ENCODE peak calls at places on chromosomes 3 and 15, in seven cellular contexts. One of them, this sample, is unnamed.

GRCh38 chr3:10557250-10557649 is 51.9 kb upstream of the ATP2B2 start:
- DNase-seq in Panc1: no peak
- DNase-seq in cardiac muscle cell: no peak
- DNase-seq in fibroblast of mammary gland: no peak
- DNase-seq in tibial nerve: no peak
- DNase-seq in NB4: no peak
- DNase-seq in body of pancreas: no peak
- DNase-seq in this sample: no peak

GRCh38 chr3:101200461-101200860 is 119.9 kb downstream of the IMPG2 start:
- DNase-seq in fibroblast of mammary gland: peak; percentile 33
- DNase-seq in NB4: no peak
- DNase-seq in cardiac muscle cell: peak; percentile 13
- DNase-seq in Panc1: no peak
- DNase-seq in tibial nerve: no peak
- DNase-seq in body of pancreas: no peak
- DNase-seq in this sample: no peak

GRCh38 chr15:62112616-62113593 is 46.1 kb downstream of the C2CD4A start:
- DNase-seq in cardiac muscle cell: peak; percentile 70
- DNase-seq in fibroblast of mammary gland: peak; percentile 93
- DNase-seq in body of pancreas: peak; percentile 86
- DNase-seq in NB4: no peak
- DNase-seq in tibial nerve: no peak
- DNase-seq in Panc1: no peak
- DNase-seq in this sample: peak; percentile 87

GRCh38 chr15:71916834-71917233 is 106.5 kb downstream of the NR2E3 start:
- DNase-seq in body of pancreas: no peak
- DNase-seq in tibial nerve: no peak
- DNase-seq in fibroblast of mammary gland: no peak
- DNase-seq in cardiac muscle cell: no peak
- DNase-seq in NB4: no peak
- DNase-seq in Panc1: no peak
- DNase-seq in this sample: peak; percentile 4

GRCh38 chr3:38519000-38519399 is 22.9 kb downstream of the EXOG start:
- DNase-seq in fibroblast of mammary gland: peak; percentile 37
- DNase-seq in NB4: no peak
- DNase-seq in body of pancreas: no peak
- DNase-seq in cardiac muscle cell: no peak
- DNase-seq in Panc1: no peak
- DNase-seq in tibial nerve: no peak
- DNase-seq in this sample: no peak

GRCh38 chr3:109257269-109257668 is 59.0 kb downstream of the DPPA2 start:
- DNase-seq in Panc1: no peak
- DNase-seq in cardiac muscle cell: peak; percentile 96
- DNase-seq in body of pancreas: no peak
- DNase-seq in tibial nerve: no peak
- DNase-seq in fibroblast of mammary gland: peak; percentile 47
- DNase-seq in NB4: no peak
- DNase-seq in this sample: peak; percentile 94

GRCh38 chr3:69710153-69710977 is 28.9 kb upstream of the MITF start:
- DNase-seq in Panc1: no peak
- DNase-seq in body of pancreas: no peak
- DNase-seq in cardiac muscle cell: peak; percentile 60
- DNase-seq in tibial nerve: no peak
- DNase-seq in fibroblast of mammary gland: peak; percentile 91
- DNase-seq in NB4: no peak
- DNase-seq in this sample: peak; percentile 66

GRCh38 chr3:193592841-193593665 is at the start of gene OPA1:
- DNase-seq in cardiac muscle cell: peak; percentile 99
- DNase-seq in fibroblast of mammary gland: peak; percentile 99
- DNase-seq in NB4: peak; percentile 97
- DNase-seq in Panc1: peak; percentile 97
- DNase-seq in tibial nerve: peak; percentile 92
- DNase-seq in body of pancreas: peak; percentile 99
- DNase-seq in this sample: peak; percentile 99

GRCh38 chr15:78024141-78024567 is 53.4 kb downstream of the TBC1D2B start:
- DNase-seq in tibial nerve: peak; percentile 55
- DNase-seq in fibroblast of mammary gland: peak; percentile 60
- DNase-seq in NB4: no peak
- DNase-seq in cardiac muscle cell: peak; percentile 61
- DNase-seq in body of pancreas: peak; percentile 49
- DNase-seq in Panc1: no peak
- DNase-seq in this sample: no peak

GRCh38 chr3:127734754-127735473 is 62.2 kb downstream of the ABTB1 start:
- DNase-seq in cardiac muscle cell: peak; percentile 98
- DNase-seq in Panc1: no peak
- DNase-seq in body of pancreas: no peak
- DNase-seq in tibial nerve: peak; percentile 32
- DNase-seq in fibroblast of mammary gland: peak; percentile 92
- DNase-seq in NB4: peak; percentile 85
- DNase-seq in this sample: peak; percentile 99

GRCh38 chr3:36219398-36219797 is 160.9 kb upstream of the STAC start:
- DNase-seq in cardiac muscle cell: no peak
- DNase-seq in Panc1: no peak
- DNase-seq in NB4: no peak
- DNase-seq in tibial nerve: no peak
- DNase-seq in fibroblast of mammary gland: peak; percentile 46
- DNase-seq in body of pancreas: no peak
- DNase-seq in this sample: peak; percentile 50

GRCh38 chr15:39801641-39802309 is 19.1 kb upstream of the FSIP1 start:
- DNase-seq in Panc1: no peak
- DNase-seq in fibroblast of mammary gland: no peak
- DNase-seq in NB4: peak; percentile 20
- DNase-seq in tibial nerve: no peak
- DNase-seq in cardiac muscle cell: peak; percentile 28
- DNase-seq in body of pancreas: peak; percentile 50
- DNase-seq in this sample: peak; percentile 42

GRCh38 chr3:31880020-31880419 is 101.0 kb downstream of the OSBPL10 start:
- DNase-seq in Panc1: no peak
- DNase-seq in NB4: peak; percentile 64
- DNase-seq in cardiac muscle cell: peak; percentile 63
- DNase-seq in fibroblast of mammary gland: peak; percentile 24
- DNase-seq in body of pancreas: no peak
- DNase-seq in tibial nerve: peak; percentile 22
- DNase-seq in this sample: peak; percentile 46

GRCh38 chr15:82933576-82933975 is 18.9 kb downstream of the HOMER2 start:
- DNase-seq in Panc1: no peak
- DNase-seq in cardiac muscle cell: no peak
- DNase-seq in fibroblast of mammary gland: no peak
- DNase-seq in tibial nerve: no peak
- DNase-seq in NB4: no peak
- DNase-seq in body of pancreas: no peak
- DNase-seq in this sample: no peak

GRCh38 chr15:66751579-66751978 is 49.5 kb downstream of the SMAD6 start:
- DNase-seq in cardiac muscle cell: no peak
- DNase-seq in fibroblast of mammary gland: no peak
- DNase-seq in NB4: peak; percentile 21
- DNase-seq in body of pancreas: peak; percentile 57
- DNase-seq in Panc1: no peak
- DNase-seq in tibial nerve: no peak
- DNase-seq in this sample: no peak

GRCh38 chr3:72347819-72348319 is 500.4 kb downstream of the SHQ1 start:
- DNase-seq in body of pancreas: peak; percentile 66
- DNase-seq in cardiac muscle cell: no peak
- DNase-seq in tibial nerve: peak; percentile 82
- DNase-seq in fibroblast of mammary gland: no peak
- DNase-seq in NB4: peak; percentile 89
- DNase-seq in Panc1: no peak
- DNase-seq in this sample: peak; percentile 56

GRCh38 chr15:41031232-41032078 is 78.2 kb downstream of the CHAC1 start:
- DNase-seq in fibroblast of mammary gland: no peak
- DNase-seq in tibial nerve: no peak
- DNase-seq in cardiac muscle cell: no peak
- DNase-seq in body of pancreas: no peak
- DNase-seq in Panc1: no peak
- DNase-seq in NB4: no peak
- DNase-seq in this sample: no peak

DNA sequence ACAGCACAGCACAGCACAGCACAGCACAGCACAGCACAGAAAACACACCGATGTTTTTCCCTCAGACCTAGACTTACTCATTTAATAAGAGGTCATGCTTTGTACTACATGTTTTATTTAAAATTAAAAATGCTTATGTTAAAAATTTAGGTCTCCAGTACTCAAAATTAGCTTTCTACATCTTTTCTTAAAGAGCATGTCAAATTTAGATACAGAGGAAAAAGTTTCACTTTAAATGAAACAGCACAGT is 78.7 kb downstream of the CHAC1 start:
- DNase-seq in cardiac muscle cell: no peak
- DNase-seq in fibroblast of mammary gland: no peak
- DNase-seq in body of pancreas: no peak
- DNase-seq in NB4: no peak
- DNase-seq in Panc1: no peak
- DNase-seq in tibial nerve: no peak
- DNase-seq in this sample: no peak
- TF ChIP-seq CTCF in cardiac muscle cell: no peak
- TF ChIP-seq CTCF in fibroblast of mammary gland: no peak
- TF ChIP-seq CTCF in body of pancreas: no peak
- TF ChIP-seq CTCF in NB4: no peak
- TF ChIP-seq CTCF in Panc1: no peak
- TF ChIP-seq CTCF in tibial nerve: no peak
- TF ChIP-seq CTCF in this sample: no peak

GRCh38 chr15:59311245-59311644 is 61.4 kb downstream of the MYO1E start:
- DNase-seq in Panc1: no peak
- DNase-seq in NB4: no peak
- DNase-seq in body of pancreas: no peak
- DNase-seq in cardiac muscle cell: no peak
- DNase-seq in tibial nerve: no peak
- DNase-seq in fibroblast of mammary gland: no peak
- DNase-seq in this sample: no peak

GRCh38 chr15:59317211-59317610 is 55.5 kb downstream of the MYO1E start:
- DNase-seq in body of pancreas: no peak
- DNase-seq in cardiac muscle cell: peak; percentile 17
- DNase-seq in Panc1: no peak
- DNase-seq in fibroblast of mammary gland: no peak
- DNase-seq in tibial nerve: no peak
- DNase-seq in NB4: no peak
- DNase-seq in this sample: no peak

GRCh38 chr15:59312199-59312598 is 60.5 kb downstream of the MYO1E start:
- DNase-seq in cardiac muscle cell: no peak
- DNase-seq in NB4: no peak
- DNase-seq in tibial nerve: no peak
- DNase-seq in body of pancreas: no peak
- DNase-seq in fibroblast of mammary gland: no peak
- DNase-seq in Panc1: no peak
- DNase-seq in this sample: no peak

GRCh38 chr15:59315914-59316428 is 56.7 kb downstream of the MYO1E start:
- DNase-seq in NB4: no peak
- DNase-seq in cardiac muscle cell: peak; percentile 17
- DNase-seq in fibroblast of mammary gland: peak; percentile 56
- DNase-seq in body of pancreas: peak; percentile 26
- DNase-seq in Panc1: no peak
- DNase-seq in tibial nerve: no peak
- DNase-seq in this sample: peak; percentile 86

DNA sequence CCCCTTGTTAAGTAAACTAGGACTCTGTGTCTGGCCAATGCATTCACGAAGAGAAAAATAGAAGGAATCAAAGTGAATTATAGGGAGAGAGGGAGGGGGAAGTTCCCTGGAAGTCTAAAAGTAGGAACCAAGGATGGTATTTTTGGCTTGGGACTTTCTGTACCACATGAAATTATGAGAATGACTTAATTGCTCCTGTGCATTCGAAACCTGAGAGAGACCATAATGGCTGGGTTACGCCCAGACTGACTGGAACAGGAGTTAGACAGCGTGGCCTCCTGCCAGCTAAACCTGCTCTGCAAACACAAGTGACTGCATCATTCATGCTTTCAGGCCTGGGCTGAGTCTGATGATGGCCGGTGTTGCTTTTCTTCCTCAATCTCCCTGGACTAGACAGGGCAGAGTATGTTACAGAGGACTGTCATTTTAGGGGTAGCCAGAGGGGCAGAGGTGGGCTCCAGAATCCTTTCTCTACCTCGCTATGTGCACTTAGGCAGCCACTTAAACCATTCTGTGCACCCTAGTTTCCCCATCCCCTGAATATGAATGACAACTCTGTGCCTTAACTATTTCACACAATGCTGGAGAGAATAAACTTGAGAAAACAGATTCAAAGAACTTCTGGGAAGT is 58.9 kb downstream of the MYO1E start:
- DNase-seq in tibial nerve: peak; percentile 41
- DNase-seq in cardiac muscle cell: no peak
- DNase-seq in NB4: no peak
- DNase-seq in Panc1: no peak
- DNase-seq in fibroblast of mammary gland: peak; percentile 81
- DNase-seq in body of pancreas: peak; percentile 84
- DNase-seq in this sample: peak; percentile 58
- H3K4me3 ChIP-seq in tibial nerve: no peak overlapping the region
- H3K4me3 ChIP-seq in cardiac muscle cell: no peak overlapping the region
- H3K4me3 ChIP-seq in NB4: no peak overlapping the region
- H3K4me3 ChIP-seq in Panc1: no peak overlapping the region
- H3K4me3 ChIP-seq in fibroblast of mammary gland: no peak overlapping the region
- H3K4me3 ChIP-seq in body of pancreas: no peak overlapping the region
- H3K4me3 ChIP-seq in this sample: no peak overlapping the region

GRCh38 chr3:190737451-190737850 is 125.0 kb downstream of the GMNC start:
- DNase-seq in cardiac muscle cell: no peak
- DNase-seq in Panc1: no peak
- DNase-seq in tibial nerve: no peak
- DNase-seq in body of pancreas: no peak
- DNase-seq in fibroblast of mammary gland: no peak
- DNase-seq in NB4: no peak
- DNase-seq in this sample: no peak

GRCh38 chr3:190734490-190734889 is 128.0 kb downstream of the GMNC start:
- DNase-seq in fibroblast of mammary gland: no peak
- DNase-seq in body of pancreas: no peak
- DNase-seq in cardiac muscle cell: no peak
- DNase-seq in tibial nerve: no peak
- DNase-seq in NB4: no peak
- DNase-seq in Panc1: no peak
- DNase-seq in this sample: no peak

GRCh38 chr3:190728574-190729246 is 133.8 kb downstream of the GMNC start:
- DNase-seq in Panc1: no peak
- DNase-seq in NB4: peak; percentile 82
- DNase-seq in tibial nerve: no peak
- DNase-seq in body of pancreas: no peak
- DNase-seq in fibroblast of mammary gland: peak; percentile 42
- DNase-seq in cardiac muscle cell: peak; percentile 25
- DNase-seq in this sample: peak; percentile 57

GRCh38 chr3:190731596-190731995 is 130.9 kb downstream of the GMNC start:
- DNase-seq in tibial nerve: no peak
- DNase-seq in body of pancreas: no peak
- DNase-seq in cardiac muscle cell: no peak
- DNase-seq in fibroblast of mammary gland: no peak
- DNase-seq in Panc1: no peak
- DNase-seq in NB4: no peak
- DNase-seq in this sample: no peak
- TF ChIP-seq CTCF in tibial nerve: no peak
- TF ChIP-seq CTCF in body of pancreas: no peak
- TF ChIP-seq CTCF in cardiac muscle cell: no peak
- TF ChIP-seq CTCF in fibroblast of mammary gland: no peak
- TF ChIP-seq CTCF in Panc1: no peak
- TF ChIP-seq CTCF in NB4: no peak
- TF ChIP-seq CTCF in this sample: no peak

GRCh38 chr3:198108756-198109155 is 148.7 kb downstream of the LMLN start:
- DNase-seq in Panc1: no peak
- DNase-seq in NB4: no peak
- DNase-seq in cardiac muscle cell: no peak
- DNase-seq in tibial nerve: no peak
- DNase-seq in fibroblast of mammary gland: no peak
- DNase-seq in body of pancreas: no peak
- DNase-seq in this sample: no peak
- H3K4me3 ChIP-seq in Panc1: no peak overlapping the region
- H3K4me3 ChIP-seq in NB4: no peak overlapping the region
- H3K4me3 ChIP-seq in cardiac muscle cell: no peak overlapping the region
- H3K4me3 ChIP-seq in tibial nerve: no peak overlapping the region
- H3K4me3 ChIP-seq in fibroblast of mammary gland: no peak overlapping the region
- H3K4me3 ChIP-seq in body of pancreas: no peak overlapping the region
- H3K4me3 ChIP-seq in this sample: no peak overlapping the region